ENCODE peak calls at places on chromosome 16, in four cellular contexts. R, D, Q and A are unnamed samples.

GRCh38 chr16:1792836-1793577 is 498 bp downstream of the IGFALS start:
- DNase-seq in R (no peak), D (no peak), Q (no peak), A (no peak)

GRCh38 chr16:58417600-58417999 is 25.3 kb downstream of the GINS3 start:
- DNase-seq in R (no peak), D (peak), Q (no peak), A (no peak)

GRCh38 chr16:3183445-3184139 is 4.4 kb upstream of the OR1F1 start:
- DNase-seq in R (no peak), D (no peak), Q (no peak), A (no peak)

GRCh38 chr16:80836846-80837245 is 32.4 kb upstream of the CDYL2 start:
- DNase-seq in R (no peak), D (no peak), Q (no peak), A (no peak)

GRCh38 chr16:8167436-8167835 is 422.9 kb downstream of the TMEM114 start:
- DNase-seq in R (no peak), D (no peak), Q (no peak), A (no peak)

GRCh38 chr16:30875881-30876791 is 17.7 kb downstream of the BCL7C start:
- DNase-seq in R (no peak), D (no peak), Q (peak), A (no peak)

GRCh38 chr16:57386381-57386951 is 14.2 kb downstream of the CX3CL1 start:
- DNase-seq in R (no peak), D (no peak), Q (no peak), A (peak)

GRCh38 chr16:54286330-54287017 is at the start of gene IRX3:
- DNase-seq in R (no peak), D (peak), Q (no peak), A (peak)

GRCh38 chr16:73356401-73357079 is 308.6 kb upstream of the ZFHX3 start:
- DNase-seq in R (no peak), D (no peak), Q (no peak), A (no peak)

GRCh38 chr16:730666-731509 is 4.0 kb downstream of the HAGHL start:
- DNase-seq in R (no peak), D (no peak), Q (no peak), A (no peak)

GRCh38 chr16:87206646-87207451 is 110.3 kb downstream of the C16orf95 start:
- DNase-seq in R (no peak), D (no peak), Q (no peak), A (no peak)